ENCODE peak calls at places on chromosome 1, in four cellular contexts. One of them, this sample, is unnamed.

GRCh38 chr1:89563957-89564604 is 39.5 kb downstream of the LRRC8B start:
- DNase-seq in EL: no peak
- DNase-seq in T-helper 2 cell: no peak
- DNase-seq in LHCN-M2: no peak
- DNase-seq in this sample: no peak

GRCh38 chr1:13550663-13551062 is 33.0 kb upstream of the PDPN start:
- DNase-seq in EL: no peak
- DNase-seq in LHCN-M2: no peak
- DNase-seq in T-helper 2 cell: no peak
- DNase-seq in this sample: no peak

GRCh38 chr1:22562584-22563551 is at the start of gene EPHA8:
- DNase-seq in T-helper 2 cell: no peak
- DNase-seq in EL: no peak
- DNase-seq in LHCN-M2: no peak
- DNase-seq in this sample: no peak

GRCh38 chr1:225881081-225882007 is 836 bp downstream of the TMEM63A start:
- DNase-seq in T-helper 2 cell: no peak
- DNase-seq in LHCN-M2: peak
- DNase-seq in EL: peak
- DNase-seq in this sample: no peak

GRCh38 chr1:27007909-27008582 is 4.6 kb downstream of the TENT5B start:
- DNase-seq in T-helper 2 cell: no peak
- DNase-seq in LHCN-M2: no peak
- DNase-seq in EL: peak
- DNase-seq in this sample: no peak

GRCh38 chr1:176826265-176826664 is 338.2 kb downstream of the ASTN1 start:
- DNase-seq in LHCN-M2: no peak
- DNase-seq in T-helper 2 cell: no peak
- DNase-seq in EL: no peak
- DNase-seq in this sample: no peak

GRCh38 chr1:92567211-92567868 is 80.6 kb upstream of the GFI1 start:
- DNase-seq in EL: peak
- DNase-seq in T-helper 2 cell: no peak
- DNase-seq in LHCN-M2: no peak
- DNase-seq in this sample: no peak

GRCh38 chr1:147417024-147417423 is 124.3 kb upstream of the BCL9 start:
- DNase-seq in T-helper 2 cell: no peak
- DNase-seq in LHCN-M2: no peak
- DNase-seq in EL: no peak
- DNase-seq in this sample: no peak

GRCh38 chr1:224198572-224198971 is 15.5 kb downstream of the DEGS1 start:
- DNase-seq in LHCN-M2: no peak
- DNase-seq in EL: no peak
- DNase-seq in T-helper 2 cell: no peak
- DNase-seq in this sample: no peak

GRCh38 chr1:118918940-118919259 is 69.2 kb downstream of the TBX15 start:
- DNase-seq in LHCN-M2: no peak
- DNase-seq in T-helper 2 cell: no peak
- DNase-seq in EL: no peak
- DNase-seq in this sample: no peak

GRCh38 chr1:26351591-26352337 is 2.2 kb downstream of the CRYBG2 start:
- DNase-seq in EL: peak
- DNase-seq in LHCN-M2: peak
- DNase-seq in T-helper 2 cell: no peak
- DNase-seq in this sample: no peak

GRCh38 chr1:218585565-218586184 is 240.5 kb downstream of the TGFB2 start:
- DNase-seq in EL: peak
- DNase-seq in T-helper 2 cell: no peak
- DNase-seq in LHCN-M2: peak
- DNase-seq in this sample: peak

This sample was measured in AG04450.